ENCODE peak calls at places on chromosomes 16 and 17, in seven cellular contexts. One of them, this sample, is unnamed.

GRCh38 chr16:46650224-46650623 is 29.0 kb upstream of the SHCBP1 start:
- DNase-seq in kidney epithelial cell: no peak
- DNase-seq in HL-60: no peak
- DNase-seq in ovary: no peak
- DNase-seq in mesothelial cell of epicardium: no peak
- DNase-seq in CD8-positive, alpha-beta T cell: no peak
- DNase-seq in GM10248: no peak
- DNase-seq in this sample: no peak

GRCh38 chr17:18315498-18316360 is 636 bp downstream of the SMCR8 start:
- DNase-seq in kidney epithelial cell: no peak
- DNase-seq in HL-60: no peak
- DNase-seq in ovary: peak
- DNase-seq in mesothelial cell of epicardium: no peak
- DNase-seq in CD8-positive, alpha-beta T cell: peak
- DNase-seq in GM10248: no peak
- DNase-seq in this sample: no peak

GRCh38 chr17:43367588-43368242 is 31.1 kb upstream of the ARL4D start:
- DNase-seq in kidney epithelial cell: no peak
- DNase-seq in HL-60: peak
- DNase-seq in ovary: peak
- DNase-seq in mesothelial cell of epicardium: no peak
- DNase-seq in CD8-positive, alpha-beta T cell: peak
- DNase-seq in GM10248: peak
- DNase-seq in this sample: no peak

GRCh38 chr17:38898812-38899348 is 26.5 kb upstream of the LASP1NB start:
- DNase-seq in kidney epithelial cell: no peak
- DNase-seq in HL-60: peak
- DNase-seq in ovary: no peak
- DNase-seq in mesothelial cell of epicardium: no peak
- DNase-seq in CD8-positive, alpha-beta T cell: peak
- DNase-seq in GM10248: peak
- DNase-seq in this sample: no peak

GRCh38 chr17:39765766-39766165 is 28.0 kb downstream of the GRB7 start:
- DNase-seq in kidney epithelial cell: no peak
- DNase-seq in HL-60: no peak
- DNase-seq in ovary: no peak
- DNase-seq in mesothelial cell of epicardium: no peak
- DNase-seq in CD8-positive, alpha-beta T cell: no peak
- DNase-seq in GM10248: no peak
- DNase-seq in this sample: no peak

GRCh38 chr16:51807551-51807950 is 656.5 kb upstream of the SALL1 start:
- DNase-seq in kidney epithelial cell: no peak
- DNase-seq in HL-60: no peak
- DNase-seq in ovary: no peak
- DNase-seq in mesothelial cell of epicardium: no peak
- DNase-seq in CD8-positive, alpha-beta T cell: no peak
- DNase-seq in GM10248: no peak
- DNase-seq in this sample: no peak

GRCh38 chr17:63402808-63403207 is 43.3 kb downstream of the CYB561 start:
- DNase-seq in kidney epithelial cell: no peak
- DNase-seq in HL-60: no peak
- DNase-seq in ovary: no peak
- DNase-seq in mesothelial cell of epicardium: no peak
- DNase-seq in CD8-positive, alpha-beta T cell: no peak
- DNase-seq in GM10248: no peak
- DNase-seq in this sample: no peak

GRCh38 chr16:57310801-57311200 is 26.3 kb upstream of the PLLP start:
- DNase-seq in kidney epithelial cell: no peak
- DNase-seq in HL-60: no peak
- DNase-seq in ovary: no peak
- DNase-seq in mesothelial cell of epicardium: no peak
- DNase-seq in CD8-positive, alpha-beta T cell: no peak
- DNase-seq in GM10248: no peak
- DNase-seq in this sample: no peak

GRCh38 chr17:4972752-4973151 is 5.1 kb upstream of the SPAG7 start:
- DNase-seq in kidney epithelial cell: no peak
- DNase-seq in HL-60: no peak
- DNase-seq in ovary: no peak
- DNase-seq in mesothelial cell of epicardium: no peak
- DNase-seq in CD8-positive, alpha-beta T cell: no peak
- DNase-seq in GM10248: no peak
- DNase-seq in this sample: no peak

GRCh38 chr16:10345629-10346028 is 40.2 kb upstream of the ATF7IP2 start:
- DNase-seq in kidney epithelial cell: no peak
- DNase-seq in HL-60: no peak
- DNase-seq in ovary: no peak
- DNase-seq in mesothelial cell of epicardium: no peak
- DNase-seq in CD8-positive, alpha-beta T cell: no peak
- DNase-seq in GM10248: no peak
- DNase-seq in this sample: no peak

GRCh38 chr16:47045023-47045422 is 71.5 kb upstream of the DNAJA2 start:
- DNase-seq in kidney epithelial cell: no peak
- DNase-seq in HL-60: peak
- DNase-seq in ovary: no peak
- DNase-seq in mesothelial cell of epicardium: no peak
- DNase-seq in CD8-positive, alpha-beta T cell: no peak
- DNase-seq in GM10248: no peak
- DNase-seq in this sample: no peak

GRCh38 chr17:72719582-72720493 is 372.6 kb downstream of the SLC39A11 start:
- DNase-seq in kidney epithelial cell: no peak
- DNase-seq in HL-60: peak
- DNase-seq in ovary: no peak
- DNase-seq in mesothelial cell of epicardium: no peak
- DNase-seq in CD8-positive, alpha-beta T cell: peak
- DNase-seq in GM10248: no peak
- DNase-seq in this sample: no peak

GRCh38 chr16:8173111-8173644 is 417.1 kb downstream of the TMEM114 start:
- DNase-seq in kidney epithelial cell: peak
- DNase-seq in HL-60: peak
- DNase-seq in ovary: peak
- DNase-seq in mesothelial cell of epicardium: peak
- DNase-seq in CD8-positive, alpha-beta T cell: no peak
- DNase-seq in GM10248: peak
- DNase-seq in this sample: no peak

GRCh38 chr17:8176998-8177731 is 985 bp upstream of the TMEM107 start:
- DNase-seq in kidney epithelial cell: no peak
- DNase-seq in HL-60: no peak
- DNase-seq in ovary: no peak
- DNase-seq in mesothelial cell of epicardium: no peak
- DNase-seq in CD8-positive, alpha-beta T cell: no peak
- DNase-seq in GM10248: no peak
- DNase-seq in this sample: no peak

GRCh38 chr16:64282181-64282580 is 839.7 kb downstream of the CDH11 start:
- DNase-seq in kidney epithelial cell: no peak
- DNase-seq in HL-60: no peak
- DNase-seq in ovary: no peak
- DNase-seq in mesothelial cell of epicardium: no peak
- DNase-seq in CD8-positive, alpha-beta T cell: no peak
- DNase-seq in GM10248: no peak
- DNase-seq in this sample: no peak

GRCh38 chr17:40437095-40437732 is 6.0 kb upstream of the IGFBP4 start:
- DNase-seq in kidney epithelial cell: no peak
- DNase-seq in HL-60: peak
- DNase-seq in ovary: no peak
- DNase-seq in mesothelial cell of epicardium: no peak
- DNase-seq in CD8-positive, alpha-beta T cell: no peak
- DNase-seq in GM10248: no peak
- DNase-seq in this sample: no peak

GRCh38 chr16:77262971-77263370 is 63.8 kb downstream of the SYCE1L start:
- DNase-seq in kidney epithelial cell: no peak
- DNase-seq in HL-60: no peak
- DNase-seq in ovary: no peak
- DNase-seq in mesothelial cell of epicardium: no peak
- DNase-seq in CD8-positive, alpha-beta T cell: no peak
- DNase-seq in GM10248: no peak
- DNase-seq in this sample: no peak

GRCh38 chr17:309361-309888 is 43.2 kb downstream of the RPH3AL start:
- DNase-seq in kidney epithelial cell: no peak
- DNase-seq in HL-60: peak
- DNase-seq in ovary: no peak
- DNase-seq in mesothelial cell of epicardium: no peak
- DNase-seq in CD8-positive, alpha-beta T cell: no peak
- DNase-seq in GM10248: no peak
- DNase-seq in this sample: no peak

GRCh38 chr16:2060346-2060745 is 12.6 kb downstream of the TSC2 start:
- DNase-seq in kidney epithelial cell: no peak
- DNase-seq in HL-60: no peak
- DNase-seq in ovary: no peak
- DNase-seq in mesothelial cell of epicardium: no peak
- DNase-seq in CD8-positive, alpha-beta T cell: no peak
- DNase-seq in GM10248: no peak
- DNase-seq in this sample: no peak

GRCh38 chr16:10787304-10787703 is 31.3 kb downstream of the TVP23A start:
- DNase-seq in kidney epithelial cell: no peak
- DNase-seq in HL-60: no peak
- DNase-seq in ovary: no peak
- DNase-seq in mesothelial cell of epicardium: no peak
- DNase-seq in CD8-positive, alpha-beta T cell: no peak
- DNase-seq in GM10248: no peak
- DNase-seq in this sample: no peak

GRCh38 chr16:10180042-10180770 is 2.0 kb downstream of the GRIN2A start:
- DNase-seq in kidney epithelial cell: no peak
- DNase-seq in HL-60: no peak
- DNase-seq in ovary: no peak
- DNase-seq in mesothelial cell of epicardium: no peak
- DNase-seq in CD8-positive, alpha-beta T cell: no peak
- DNase-seq in GM10248: peak
- DNase-seq in this sample: no peak

GRCh38 chr16:58628845-58629680 is 563 bp downstream of the CNOT1 start:
- DNase-seq in kidney epithelial cell: no peak
- DNase-seq in HL-60: peak
- DNase-seq in ovary: peak
- DNase-seq in mesothelial cell of epicardium: peak
- DNase-seq in CD8-positive, alpha-beta T cell: peak
- DNase-seq in GM10248: no peak
- DNase-seq in this sample: peak

GRCh38 chr17:8125947-8126305 is 2.0 kb upstream of the HES7 start:
- DNase-seq in kidney epithelial cell: no peak
- DNase-seq in HL-60: no peak
- DNase-seq in ovary: no peak
- DNase-seq in mesothelial cell of epicardium: no peak
- DNase-seq in CD8-positive, alpha-beta T cell: no peak
- DNase-seq in GM10248: no peak
- DNase-seq in this sample: no peak

DNA sequence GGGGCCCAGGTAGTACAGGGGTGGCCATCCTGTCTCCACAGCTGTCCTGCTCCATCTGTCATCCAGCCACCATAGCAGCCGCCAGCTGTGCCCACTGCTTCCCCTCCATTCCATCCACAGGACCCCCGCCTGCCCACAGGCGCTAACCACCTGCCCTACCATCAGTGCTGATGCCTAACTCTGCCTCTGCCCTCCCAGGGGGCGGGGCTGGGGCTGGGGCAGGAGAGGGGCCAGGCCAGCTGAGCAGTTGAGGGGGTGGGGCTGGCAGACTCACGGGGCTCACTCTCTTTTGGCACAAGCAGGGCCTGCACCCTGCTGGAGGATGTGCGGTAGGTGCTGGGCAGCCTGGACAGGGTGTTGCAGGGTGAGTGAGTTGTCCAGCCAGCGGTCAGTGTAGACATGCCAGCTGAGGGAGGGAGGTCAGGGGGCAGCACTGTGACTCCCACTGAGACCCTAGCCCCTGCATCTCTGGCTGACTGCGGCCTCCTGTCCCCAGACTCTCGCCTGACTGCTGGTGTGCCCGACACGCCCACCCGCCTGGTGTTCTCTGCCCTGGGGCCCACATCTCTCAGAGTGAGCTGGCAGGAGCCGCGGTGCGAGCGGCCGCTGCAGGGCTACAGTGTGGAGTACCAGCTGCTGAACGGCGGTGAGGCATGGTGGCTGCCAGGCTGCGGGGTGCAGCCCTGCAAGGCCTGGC is 9.6 kb downstream of the GALK1 start:
- DNase-seq in kidney epithelial cell: no peak
- DNase-seq in HL-60: no peak
- DNase-seq in ovary: no peak
- DNase-seq in mesothelial cell of epicardium: no peak
- DNase-seq in CD8-positive, alpha-beta T cell: no peak
- DNase-seq in GM10248: no peak
- DNase-seq in this sample: peak
- TF ChIP-seq CTCF in kidney epithelial cell: no peak
- TF ChIP-seq CTCF in HL-60: no peak
- TF ChIP-seq CTCF in ovary: no peak
- TF ChIP-seq CTCF in mesothelial cell of epicardium: no peak
- TF ChIP-seq CTCF in CD8-positive, alpha-beta T cell: no peak
- TF ChIP-seq CTCF in GM10248: no peak
- TF ChIP-seq CTCF in this sample: no peak

GRCh38 chr17:42322382-42323267 is 34.3 kb downstream of the STAT5A start:
- DNase-seq in kidney epithelial cell: peak
- DNase-seq in HL-60: peak
- DNase-seq in ovary: peak
- DNase-seq in mesothelial cell of epicardium: peak
- DNase-seq in CD8-positive, alpha-beta T cell: peak
- DNase-seq in GM10248: peak
- DNase-seq in this sample: peak
- TF ChIP-seq CTCF in kidney epithelial cell: peak
- TF ChIP-seq CTCF in HL-60: peak
- TF ChIP-seq CTCF in ovary: peak
- TF ChIP-seq CTCF in mesothelial cell of epicardium: peak
- TF ChIP-seq CTCF in CD8-positive, alpha-beta T cell: peak
- TF ChIP-seq CTCF in GM10248: peak
- TF ChIP-seq CTCF in this sample: peak

DNA sequence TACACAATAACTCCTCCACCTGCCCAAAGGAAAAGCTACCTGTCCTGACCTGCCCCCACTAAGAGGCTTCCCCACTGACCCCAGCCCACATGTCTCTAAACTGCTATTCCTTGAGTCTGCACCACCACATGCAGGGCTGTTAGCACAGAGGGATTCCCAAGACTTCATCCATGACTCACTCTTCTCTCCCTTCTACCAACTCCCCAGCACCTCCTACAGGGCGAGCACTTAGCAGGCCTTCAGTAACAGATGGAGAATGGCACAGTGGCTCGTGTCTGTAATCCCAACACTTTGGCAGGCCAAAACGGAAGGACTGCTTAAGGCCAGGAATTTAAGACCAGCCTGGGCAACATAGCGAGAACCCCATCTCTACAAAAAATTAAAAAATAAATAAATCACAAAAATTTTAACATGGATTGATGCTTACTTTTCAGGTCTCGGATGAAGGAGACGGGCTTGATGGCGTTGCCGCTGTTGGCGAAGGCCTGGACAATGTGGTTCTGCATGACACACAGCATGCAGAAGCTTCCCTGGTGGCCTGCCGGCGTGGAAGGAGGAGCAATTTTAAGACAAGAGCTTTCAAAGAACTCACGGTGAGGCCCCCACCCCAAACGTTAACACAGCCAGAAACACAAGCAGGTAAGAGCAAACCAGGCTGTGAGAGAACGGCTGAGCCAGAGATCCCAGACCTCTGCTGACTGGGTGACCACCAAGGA is 12.0 kb downstream of the USP36 start:
- DNase-seq in kidney epithelial cell: no peak
- DNase-seq in HL-60: no peak
- DNase-seq in ovary: no peak
- DNase-seq in mesothelial cell of epicardium: no peak
- DNase-seq in CD8-positive, alpha-beta T cell: no peak
- DNase-seq in GM10248: no peak
- DNase-seq in this sample: no peak
- TF ChIP-seq CTCF in kidney epithelial cell: peak
- TF ChIP-seq CTCF in HL-60: no peak
- TF ChIP-seq CTCF in ovary: no peak
- TF ChIP-seq CTCF in mesothelial cell of epicardium: no peak
- TF ChIP-seq CTCF in CD8-positive, alpha-beta T cell: no peak
- TF ChIP-seq CTCF in GM10248: no peak
- TF ChIP-seq CTCF in this sample: peak

GRCh38 chr16:73056383-73056782 is 8.5 kb upstream of the ZFHX3 start:
- DNase-seq in kidney epithelial cell: no peak
- DNase-seq in HL-60: no peak
- DNase-seq in ovary: no peak
- DNase-seq in mesothelial cell of epicardium: no peak
- DNase-seq in CD8-positive, alpha-beta T cell: no peak
- DNase-seq in GM10248: no peak
- DNase-seq in this sample: no peak
- TF ChIP-seq CTCF in kidney epithelial cell: no peak
- TF ChIP-seq CTCF in HL-60: no peak
- TF ChIP-seq CTCF in ovary: no peak
- TF ChIP-seq CTCF in mesothelial cell of epicardium: no peak
- TF ChIP-seq CTCF in CD8-positive, alpha-beta T cell: no peak
- TF ChIP-seq CTCF in GM10248: no peak
- TF ChIP-seq CTCF in this sample: no peak

This sample was measured in osteocyte.